ENCODE peak calls at places on chromosome 22, in nine cellular contexts. U is cardiac muscle cell, J is endodermal cell, F is fibroblast of lung, H is substantia nigra, S is A549, R is neuronal stem cell, T is heart left ventricle, G is pancreas. Z is an unnamed sample.

GRCh38 chr22:17742528-17742902 is 31.8 kb downstream of the BID start:
- DNase-seq in U (peak), J (peak), F (peak), H (peak), S (peak), R (peak), T (peak), G (peak), Z (peak)

GRCh38 chr22:33923660-33924246 is 3.5 kb upstream of the LARGE1 start:
- DNase-seq in U (peak), J (peak), F (peak), H (peak), S (peak), R (peak), T (peak), G (peak), Z (peak)

GRCh38 chr22:34414467-34415440 is 494.5 kb upstream of the LARGE1 start:
- DNase-seq in U (peak), J (peak), F (peak), H (no peak), S (peak), R (peak), T (no peak), G (peak), Z (peak)

GRCh38 chr22:19448076-19448607 is 631 bp upstream of the C22orf39 start:
- DNase-seq in U (peak), J (peak), F (peak), H (peak), S (peak), R (no peak), T (no peak), G (peak), Z (peak)

GRCh38 chr22:31230871-31231621 is 18.9 kb downstream of the LIMK2 start:
- DNase-seq in U (peak), J (peak), F (peak), H (peak), S (peak), R (no peak), T (peak), G (peak), Z (peak)

GRCh38 chr22:30312053-30312452 is 14.7 kb downstream of the TBC1D10A start:
- DNase-seq in U (no peak), J (no peak), F (peak), H (no peak), S (no peak), R (no peak), T (no peak), G (no peak), Z (no peak)

GRCh38 chr22:30890689-30891442 is 77.7 kb downstream of the MORC2 start:
- DNase-seq in U (peak), J (peak), F (peak), H (peak), S (peak), R (peak), T (peak), G (no peak), Z (peak)

GRCh38 chr22:29203456-29203855 is 2.2 kb upstream of the EMID1 start:
- DNase-seq in U (no peak), J (peak), F (no peak), H (no peak), S (no peak), R (no peak), T (no peak), G (no peak), Z (no peak)

GRCh38 chr22:29043906-29044575 is 17.6 kb downstream of the C22orf31 start:
- DNase-seq in U (peak), J (no peak), F (peak), H (no peak), S (no peak), R (no peak), T (no peak), G (no peak), Z (no peak)

GRCh38 chr22:30205281-30206115 is 41.1 kb downstream of the LIF start:
- DNase-seq in U (peak), J (no peak), F (peak), H (peak), S (peak), R (no peak), T (peak), G (no peak), Z (peak)

GRCh38 chr22:42296381-42296853 is 26.0 kb upstream of the TCF20 start:
- DNase-seq in U (no peak), J (peak), F (no peak), H (peak), S (no peak), R (no peak), T (peak), G (no peak), Z (no peak)

GRCh38 chr22:23166841-23167610 is 13.3 kb upstream of the BCR start:
- DNase-seq in U (no peak), J (no peak), F (no peak), H (no peak), S (no peak), R (no peak), T (no peak), G (no peak), Z (no peak)

GRCh38 chr22:30094804-30095203 is 14.5 kb downstream of the HORMAD2 start:
- DNase-seq in U (no peak), J (no peak), F (no peak), H (no peak), S (no peak), R (no peak), T (no peak), G (no peak), Z (peak)

GRCh38 chr22:18968011-18968749 is 32.1 kb upstream of the PRODH start:
- DNase-seq in U (peak), J (peak), F (no peak), H (no peak), S (no peak), R (peak), T (peak), G (peak), Z (peak)

GRCh38 chr22:29744902-29745301 is 21.9 kb downstream of the ZMAT5 start:
- DNase-seq in U (peak), J (no peak), F (peak), H (no peak), S (no peak), R (no peak), T (no peak), G (no peak), Z (no peak)

GRCh38 chr22:45775062-45775461 is 103.4 kb downstream of the ATXN10 start:
- DNase-seq in U (no peak), J (no peak), F (no peak), H (no peak), S (no peak), R (no peak), T (no peak), G (no peak), Z (no peak)

GRCh38 chr22:50622723-50623327 is 5.1 kb downstream of the ARSA start:
- DNase-seq in U (no peak), J (peak), F (no peak), H (peak), S (no peak), R (no peak), T (no peak), G (peak), Z (no peak)

DNA sequence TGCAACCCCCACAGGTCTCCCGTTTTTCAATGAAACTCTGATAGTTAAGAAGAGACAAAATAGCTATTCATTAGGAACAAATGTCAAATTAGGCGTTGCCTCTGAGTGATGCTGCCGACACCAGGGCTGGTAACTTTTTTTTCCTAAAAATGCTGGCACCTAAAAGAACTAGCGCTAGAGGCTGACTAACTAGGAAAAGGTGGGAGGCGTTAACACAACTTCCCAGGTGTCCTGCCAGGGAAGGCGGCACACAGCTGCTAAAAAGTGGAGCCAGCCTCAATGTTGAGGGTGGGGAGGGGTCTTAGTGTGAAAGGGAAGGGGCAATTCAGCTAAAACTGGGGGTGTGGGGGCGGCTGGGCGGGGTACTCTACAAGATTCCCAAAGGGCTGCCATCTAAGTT is 5.4 kb downstream of the MN1 start:
- DNase-seq in U (no peak), J (no peak), F (no peak), H (no peak), S (no peak), R (no peak), T (no peak), G (no peak), Z (no peak)
- H3K27ac ChIP-seq in U (no peak), J (no peak), F (no peak), H (no peak), S (no peak), R (no peak), T (peak), G (no peak), Z (no peak)

DNA sequence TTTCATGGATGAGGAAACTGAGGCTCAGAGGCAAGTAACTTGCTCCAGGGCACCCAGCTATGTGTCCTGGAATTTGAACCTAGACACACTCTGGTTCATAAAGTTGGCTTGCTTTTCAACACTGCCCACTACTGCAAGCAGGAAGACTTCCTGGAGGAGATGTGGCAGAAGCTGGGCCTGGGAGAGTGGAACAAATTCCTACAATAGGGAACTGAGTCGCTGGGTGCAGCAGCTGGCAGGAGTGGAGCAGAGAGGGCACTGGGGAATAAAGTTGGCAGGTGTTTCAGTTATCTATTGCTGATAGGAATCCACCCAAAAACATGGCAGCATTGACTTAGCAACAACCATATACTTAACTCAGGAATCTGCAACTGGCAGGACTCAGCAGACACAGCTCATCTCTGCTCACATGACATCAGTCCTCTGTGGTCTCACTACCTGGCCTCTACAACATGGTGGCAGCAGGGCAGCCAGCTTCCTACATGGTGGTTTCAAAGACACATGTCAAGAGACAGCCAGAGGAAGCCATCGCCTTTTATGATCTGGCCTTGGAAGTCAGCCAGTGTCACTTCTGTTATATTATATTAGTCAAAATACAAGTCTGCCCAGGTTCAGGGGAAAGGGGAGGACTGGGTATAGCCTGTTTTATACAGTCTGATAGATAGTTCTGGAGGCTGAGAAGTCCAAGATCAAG is 10.6 kb upstream of the CARD10 start:
- DNase-seq in U (no peak), J (no peak), F (no peak), H (no peak), S (no peak), R (no peak), T (no peak), G (no peak), Z (no peak)
- H3K27ac ChIP-seq in U (no peak), J (no peak), F (no peak), H (no peak), S (no peak), R (no peak), T (no peak), G (no peak), Z (no peak)

DNA sequence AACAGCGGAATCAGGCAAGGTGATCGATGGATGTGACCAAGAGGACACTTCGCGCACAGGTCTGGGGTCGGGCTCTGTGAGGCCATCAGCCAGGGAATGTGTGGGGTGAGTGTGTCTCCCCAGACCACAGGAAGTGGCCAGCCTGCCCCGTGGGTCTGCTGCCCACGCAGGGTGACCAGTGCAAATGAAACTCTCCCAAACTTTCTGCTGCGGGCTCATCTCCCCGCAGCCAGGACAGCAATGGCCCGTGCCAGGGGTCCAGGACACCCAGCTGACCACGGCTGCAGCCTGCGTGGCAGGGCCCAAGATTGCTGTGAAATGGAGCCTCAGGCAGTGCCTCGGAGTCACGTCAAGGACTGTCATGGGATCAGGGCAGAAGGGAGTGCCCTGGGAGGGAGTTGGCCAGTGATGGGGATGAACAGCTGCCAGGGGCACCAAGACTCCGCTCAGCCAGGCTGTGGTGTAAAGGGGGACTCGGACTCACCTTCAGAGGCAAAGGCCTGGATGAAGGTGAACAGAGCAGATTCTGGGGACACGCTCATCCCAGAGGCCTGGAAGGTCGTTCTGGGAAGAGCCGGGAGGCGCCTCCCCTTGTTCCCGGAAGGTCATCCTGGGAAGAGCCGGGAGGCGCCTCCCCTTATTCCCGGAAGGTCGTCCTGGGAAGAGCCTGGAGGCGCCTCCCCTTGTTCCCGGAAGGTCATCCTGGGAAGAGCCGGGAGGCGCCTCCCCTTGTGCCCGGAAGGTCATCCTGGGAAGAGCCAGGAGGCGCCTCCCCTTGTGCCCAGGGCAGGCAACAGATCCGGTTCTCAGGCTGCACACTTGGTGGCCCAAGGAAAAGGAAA is 252.6 kb downstream of the BRD1 start:
- DNase-seq in U (no peak), J (peak), F (no peak), H (no peak), S (no peak), R (no peak), T (peak), G (no peak), Z (no peak)
- H3K27ac ChIP-seq in U (no peak), J (no peak), F (no peak), H (no peak), S (no peak), R (no peak), T (no peak), G (no peak), Z (no peak)

GRCh38 chr22:25362215-25362882 is 142.9 kb downstream of the CRYBB2 start:
- DNase-seq in U (peak), J (peak), F (peak), H (peak), S (peak), R (peak), T (peak), G (peak), Z (peak)
- H3K27ac ChIP-seq in U (no peak), J (no peak), F (no peak), H (no peak), S (no peak), R (no peak), T (no peak), G (no peak), Z (no peak)

GRCh38 chr22:20873215-20873614 is 14.4 kb downstream of the SNAP29 start:
- DNase-seq in U (no peak), J (no peak), F (no peak), H (no peak), S (no peak), R (no peak), T (no peak), G (no peak), Z (no peak)
- H3K27ac ChIP-seq in U (no peak), J (no peak), F (no peak), H (no peak), S (no peak), R (no peak), T (no peak), G (no peak), Z (no peak)

DNA sequence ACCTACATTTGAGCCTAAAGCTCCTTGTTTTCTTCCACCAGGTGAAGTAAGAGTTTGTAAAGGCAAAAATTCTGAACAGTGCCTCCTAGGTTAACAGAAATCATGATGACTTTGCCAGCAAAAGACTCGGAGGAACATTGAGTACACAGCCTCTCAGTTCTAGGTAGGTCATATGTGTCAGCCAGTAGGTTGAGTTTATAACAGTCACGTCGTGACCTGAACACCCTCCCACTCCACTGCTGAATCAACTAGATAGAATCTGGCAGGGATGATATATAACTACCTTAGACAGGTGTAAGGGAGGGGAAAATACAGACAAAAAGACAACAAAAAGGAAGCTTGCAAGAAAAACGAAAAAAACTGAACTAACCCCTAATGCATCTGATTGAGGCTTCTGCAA is 12.8 kb upstream of the ASPHD2 start:
- DNase-seq in U (no peak), J (no peak), F (no peak), H (no peak), S (no peak), R (no peak), T (no peak), G (no peak), Z (no peak)
- H3K27ac ChIP-seq in U (no peak), J (no peak), F (no peak), H (no peak), S (no peak), R (no peak), T (no peak), G (no peak), Z (no peak)

GRCh38 chr22:37953062-37953436 is 352 bp downstream of the C22orf23 start:
- DNase-seq in U (no peak), J (no peak), F (no peak), H (peak), S (no peak), R (no peak), T (no peak), G (peak), Z (no peak)

GRCh38 chr22:37959231-37959825 is 5.8 kb downstream of the POLR2F start:
- DNase-seq in U (no peak), J (no peak), F (no peak), H (no peak), S (no peak), R (no peak), T (no peak), G (no peak), Z (no peak)

GRCh38 chr22:37961062-37961461 is 7.6 kb downstream of the POLR2F start:
- DNase-seq in U (no peak), J (no peak), F (no peak), H (no peak), S (no peak), R (no peak), T (no peak), G (no peak), Z (no peak)

GRCh38 chr22:37953437-37954179 is at the start of the genes C22orf23 and POLR2F:
- DNase-seq in U (peak), J (peak), F (peak), H (peak), S (peak), R (peak), T (peak), G (peak), Z (peak)

DNA sequence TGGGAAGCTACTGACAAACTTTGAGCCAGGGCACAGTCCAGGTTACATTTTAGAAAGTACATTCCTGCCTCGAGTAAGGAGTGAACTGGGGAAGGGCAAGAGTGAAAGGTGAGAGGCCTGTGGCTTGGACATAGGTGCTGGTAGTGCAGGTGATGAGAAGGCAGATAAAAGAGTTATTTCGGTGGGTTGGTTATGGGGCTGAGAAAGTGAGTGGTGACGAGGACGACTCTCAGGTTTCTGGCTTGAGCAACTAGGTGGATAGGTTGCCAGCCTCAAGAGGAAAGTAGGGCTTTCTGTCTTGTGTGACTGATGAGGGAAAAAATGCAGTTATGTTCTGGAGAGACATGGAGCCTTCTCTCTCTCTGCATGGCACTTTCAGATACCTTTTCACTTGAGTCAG is 3.7 kb downstream of the POLR2F start:
- DNase-seq in U (no peak), J (no peak), F (no peak), H (no peak), S (no peak), R (no peak), T (no peak), G (no peak), Z (no peak)
- H3K27ac ChIP-seq in U (peak), J (no peak), F (no peak), H (no peak), S (no peak), R (no peak), T (no peak), G (no peak), Z (no peak)

GRCh38 chr22:39240841-39241631 is 3.7 kb downstream of the PDGFB start:
- DNase-seq in U (no peak), J (no peak), F (no peak), H (no peak), S (peak), R (no peak), T (peak), G (peak), Z (peak)
- H3K27ac ChIP-seq in U (no peak), J (no peak), F (no peak), H (peak), S (peak), R (no peak), T (peak), G (peak), Z (no peak)